ENCODE peak calls at places on chromosome X, in nine cellular contexts. One of them, this sample, is unnamed.

GRCh38 chrX:19625612-19626011 is 110.3 kb upstream of the MAP3K15 start:
- DNase-seq in A549: no peak
- DNase-seq in adipocyte: no peak
- DNase-seq in kidney: no peak
- DNase-seq in neural progenitor cell: no peak
- DNase-seq in BE2C: no peak
- DNase-seq in right cardiac atrium: no peak
- DNase-seq in fibroblast of lung: no peak
- DNase-seq in hepatocyte: no peak
- DNase-seq in this sample: peak; percentile 9

GRCh38 chrX:124346064-124346876 is at the start of gene SH2D1A:
- DNase-seq in fibroblast of lung: no peak
- DNase-seq in kidney: no peak
- DNase-seq in neural progenitor cell: no peak
- DNase-seq in right cardiac atrium: peak; percentile 33
- DNase-seq in hepatocyte: no peak
- DNase-seq in adipocyte: no peak
- DNase-seq in A549: no peak
- DNase-seq in BE2C: no peak
- DNase-seq in this sample: no peak

GRCh38 chrX:31219174-31219573 is 147.3 kb upstream of the FTHL17 start:
- DNase-seq in fibroblast of lung: no peak
- DNase-seq in neural progenitor cell: no peak
- DNase-seq in kidney: no peak
- DNase-seq in right cardiac atrium: no peak
- DNase-seq in hepatocyte: no peak
- DNase-seq in A549: no peak
- DNase-seq in BE2C: no peak
- DNase-seq in adipocyte: no peak
- DNase-seq in this sample: no peak

GRCh38 chrX:87663421-87663820 is 145.8 kb downstream of the KLHL4 start:
- DNase-seq in right cardiac atrium: no peak
- DNase-seq in neural progenitor cell: no peak
- DNase-seq in adipocyte: no peak
- DNase-seq in BE2C: no peak
- DNase-seq in hepatocyte: no peak
- DNase-seq in fibroblast of lung: no peak
- DNase-seq in A549: no peak
- DNase-seq in kidney: no peak
- DNase-seq in this sample: no peak

GRCh38 chrX:124045109-124045508 is 83.6 kb downstream of the STAG2 start:
- DNase-seq in fibroblast of lung: no peak
- DNase-seq in right cardiac atrium: no peak
- DNase-seq in BE2C: no peak
- DNase-seq in adipocyte: peak; percentile 13
- DNase-seq in neural progenitor cell: no peak
- DNase-seq in kidney: no peak
- DNase-seq in A549: no peak
- DNase-seq in hepatocyte: no peak
- DNase-seq in this sample: peak; percentile 21

GRCh38 chrX:39808471-39808917 is 289.3 kb downstream of the BCOR start:
- DNase-seq in kidney: peak; percentile 80
- DNase-seq in adipocyte: peak; percentile 64
- DNase-seq in BE2C: peak; percentile 19
- DNase-seq in right cardiac atrium: no peak
- DNase-seq in fibroblast of lung: peak; percentile 68
- DNase-seq in A549: no peak
- DNase-seq in neural progenitor cell: no peak
- DNase-seq in hepatocyte: peak; percentile 35
- DNase-seq in this sample: peak; percentile 70

GRCh38 chrX:31580726-31581125 is 508.9 kb upstream of the FTHL17 start:
- DNase-seq in BE2C: no peak
- DNase-seq in A549: no peak
- DNase-seq in adipocyte: peak; percentile 21
- DNase-seq in fibroblast of lung: peak; percentile 19
- DNase-seq in hepatocyte: no peak
- DNase-seq in neural progenitor cell: peak; percentile 4
- DNase-seq in right cardiac atrium: no peak
- DNase-seq in kidney: no peak
- DNase-seq in this sample: peak; percentile 44

GRCh38 chrX:19661977-19662376 is 146.7 kb upstream of the MAP3K15 start:
- DNase-seq in fibroblast of lung: peak; percentile 50
- DNase-seq in kidney: no peak
- DNase-seq in neural progenitor cell: no peak
- DNase-seq in adipocyte: no peak
- DNase-seq in right cardiac atrium: no peak
- DNase-seq in hepatocyte: no peak
- DNase-seq in BE2C: no peak
- DNase-seq in A549: no peak
- DNase-seq in this sample: peak; percentile 87

GRCh38 chrX:69396916-69397315 is 107.2 kb upstream of the NALF2 start:
- DNase-seq in kidney: no peak
- DNase-seq in adipocyte: no peak
- DNase-seq in hepatocyte: no peak
- DNase-seq in A549: no peak
- DNase-seq in neural progenitor cell: peak; percentile 91
- DNase-seq in right cardiac atrium: no peak
- DNase-seq in fibroblast of lung: no peak
- DNase-seq in BE2C: no peak
- DNase-seq in this sample: no peak

GRCh38 chrX:123590842-123591491 is 141.9 kb downstream of the THOC2 start:
- DNase-seq in right cardiac atrium: no peak
- DNase-seq in adipocyte: no peak
- DNase-seq in kidney: no peak
- DNase-seq in neural progenitor cell: no peak
- DNase-seq in A549: no peak
- DNase-seq in BE2C: no peak
- DNase-seq in fibroblast of lung: peak; percentile 1
- DNase-seq in hepatocyte: peak; percentile 8
- DNase-seq in this sample: peak; percentile 30

GRCh38 chrX:11261260-11261659 is 32.0 kb upstream of the AMELX start:
- DNase-seq in BE2C: no peak
- DNase-seq in hepatocyte: no peak
- DNase-seq in kidney: no peak
- DNase-seq in A549: no peak
- DNase-seq in fibroblast of lung: peak; percentile 66
- DNase-seq in right cardiac atrium: no peak
- DNase-seq in neural progenitor cell: no peak
- DNase-seq in adipocyte: peak; percentile 71
- DNase-seq in this sample: peak; percentile 76

GRCh38 chrX:20116087-20116574 is 576 bp downstream of the MAP7D2 start:
- DNase-seq in kidney: no peak
- DNase-seq in fibroblast of lung: no peak
- DNase-seq in BE2C: peak; percentile 13
- DNase-seq in adipocyte: no peak
- DNase-seq in right cardiac atrium: no peak
- DNase-seq in hepatocyte: no peak
- DNase-seq in A549: no peak
- DNase-seq in neural progenitor cell: peak; percentile 38
- DNase-seq in this sample: no peak

GRCh38 chrX:12819231-12819630 is 28.0 kb downstream of the PRPS2 start:
- DNase-seq in BE2C: no peak
- DNase-seq in adipocyte: no peak
- DNase-seq in kidney: no peak
- DNase-seq in A549: no peak
- DNase-seq in neural progenitor cell: no peak
- DNase-seq in right cardiac atrium: no peak
- DNase-seq in fibroblast of lung: no peak
- DNase-seq in hepatocyte: no peak
- DNase-seq in this sample: no peak

GRCh38 chrX:132591719-132592275 is 103.0 kb upstream of the MBNL3 start:
- DNase-seq in BE2C: peak; percentile 13
- DNase-seq in A549: no peak
- DNase-seq in adipocyte: no peak
- DNase-seq in right cardiac atrium: no peak
- DNase-seq in fibroblast of lung: no peak
- DNase-seq in kidney: no peak
- DNase-seq in hepatocyte: no peak
- DNase-seq in neural progenitor cell: no peak
- DNase-seq in this sample: no peak

GRCh38 chrX:24969812-24970211 is 46.0 kb downstream of the ARX start:
- DNase-seq in A549: no peak
- DNase-seq in adipocyte: no peak
- DNase-seq in hepatocyte: no peak
- DNase-seq in fibroblast of lung: no peak
- DNase-seq in BE2C: no peak
- DNase-seq in right cardiac atrium: no peak
- DNase-seq in neural progenitor cell: no peak
- DNase-seq in kidney: no peak
- DNase-seq in this sample: no peak

GRCh38 chrX:115177941-115178340 is 11.3 kb upstream of the RBMXL3 start:
- DNase-seq in adipocyte: no peak
- DNase-seq in BE2C: no peak
- DNase-seq in hepatocyte: peak; percentile 4
- DNase-seq in kidney: no peak
- DNase-seq in neural progenitor cell: no peak
- DNase-seq in fibroblast of lung: peak; percentile 15
- DNase-seq in right cardiac atrium: no peak
- DNase-seq in A549: no peak
- DNase-seq in this sample: peak; percentile 40

DNA sequence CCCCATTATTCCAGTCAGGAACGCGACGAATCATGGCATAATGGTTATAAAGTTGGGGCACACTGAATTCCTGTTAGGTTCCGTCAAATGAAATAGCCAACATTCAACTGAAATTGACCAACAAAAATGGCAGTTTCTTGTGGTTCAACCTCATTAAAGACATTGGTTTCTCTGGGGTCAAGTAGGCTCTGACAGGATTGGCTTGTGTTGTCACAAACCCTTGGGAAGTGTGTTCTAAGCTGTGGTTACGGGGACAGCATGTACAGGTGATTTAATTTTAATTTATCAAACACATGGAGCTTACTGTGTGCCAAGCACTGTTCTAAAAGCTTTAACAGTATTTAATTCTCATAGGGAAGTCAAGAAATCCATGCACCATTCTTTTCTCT is 751 bp downstream of the XK start:
- DNase-seq in right cardiac atrium: no peak
- DNase-seq in A549: no peak
- DNase-seq in hepatocyte: no peak
- DNase-seq in fibroblast of lung: no peak
- DNase-seq in neural progenitor cell: no peak
- DNase-seq in adipocyte: no peak
- DNase-seq in kidney: no peak
- DNase-seq in BE2C: no peak
- DNase-seq in this sample: no peak
- H3K4me3 ChIP-seq in right cardiac atrium: peak overlapping the region; percentile 49
- H3K4me3 ChIP-seq in A549: peak overlapping the region; percentile 54
- H3K4me3 ChIP-seq in hepatocyte: no peak overlapping the region
- H3K4me3 ChIP-seq in fibroblast of lung: no peak overlapping the region
- H3K4me3 ChIP-seq in neural progenitor cell: peak overlapping the region; percentile 36
- H3K4me3 ChIP-seq in adipocyte: peak overlapping the region; percentile 74
- H3K4me3 ChIP-seq in kidney: peak overlapping the region; percentile 42
- H3K4me3 ChIP-seq in BE2C: peak overlapping the region; percentile 47
- H3K4me3 ChIP-seq in this sample: no peak overlapping the region

GRCh38 chrX:102720237-102721168 is at the start of gene GPRASP3:
- DNase-seq in A549: peak; percentile 78
- DNase-seq in neural progenitor cell: peak; percentile 36
- DNase-seq in adipocyte: peak; percentile 79
- DNase-seq in BE2C: peak; percentile 79
- DNase-seq in kidney: peak; percentile 92
- DNase-seq in right cardiac atrium: peak; percentile 90
- DNase-seq in hepatocyte: peak; percentile 75
- DNase-seq in fibroblast of lung: peak; percentile 82
- DNase-seq in this sample: peak; percentile 67
- H3K4me3 ChIP-seq in A549: peak within 1 kb of the TSS; percentile 66
- H3K4me3 ChIP-seq in neural progenitor cell: no peak within 1 kb of the TSS
- H3K4me3 ChIP-seq in adipocyte: peak within 1 kb of the TSS; percentile 73
- H3K4me3 ChIP-seq in BE2C: peak within 1 kb of the TSS; percentile 72
- H3K4me3 ChIP-seq in kidney: peak within 1 kb of the TSS; percentile 95
- H3K4me3 ChIP-seq in right cardiac atrium: peak within 1 kb of the TSS; percentile 46
- H3K4me3 ChIP-seq in hepatocyte: peak within 1 kb of the TSS; percentile 29
- H3K4me3 ChIP-seq in fibroblast of lung: peak within 1 kb of the TSS; percentile 62
- H3K4me3 ChIP-seq in this sample: peak within 1 kb of the TSS; percentile 59

GRCh38 chrX:41686788-41687187 is 2.0 kb upstream of the GPR34 start:
- DNase-seq in fibroblast of lung: no peak
- DNase-seq in neural progenitor cell: no peak
- DNase-seq in kidney: no peak
- DNase-seq in hepatocyte: no peak
- DNase-seq in adipocyte: no peak
- DNase-seq in A549: no peak
- DNase-seq in BE2C: no peak
- DNase-seq in right cardiac atrium: no peak
- DNase-seq in this sample: no peak

GRCh38 chrX:41688154-41688553 is 619 bp upstream of the GPR34 start:
- DNase-seq in fibroblast of lung: no peak
- DNase-seq in hepatocyte: no peak
- DNase-seq in BE2C: no peak
- DNase-seq in A549: no peak
- DNase-seq in right cardiac atrium: no peak
- DNase-seq in neural progenitor cell: no peak
- DNase-seq in adipocyte: no peak
- DNase-seq in kidney: no peak
- DNase-seq in this sample: no peak

GRCh38 chrX:41692162-41692749 is 3.5 kb downstream of the GPR34 start:
- DNase-seq in kidney: no peak
- DNase-seq in adipocyte: peak; percentile 30
- DNase-seq in BE2C: no peak
- DNase-seq in hepatocyte: no peak
- DNase-seq in neural progenitor cell: no peak
- DNase-seq in right cardiac atrium: no peak
- DNase-seq in A549: no peak
- DNase-seq in fibroblast of lung: peak; percentile 22
- DNase-seq in this sample: peak; percentile 84

GRCh38 chrX:41689711-41690110 is 938 bp downstream of the GPR34 start:
- DNase-seq in hepatocyte: no peak
- DNase-seq in kidney: no peak
- DNase-seq in fibroblast of lung: no peak
- DNase-seq in adipocyte: no peak
- DNase-seq in BE2C: no peak
- DNase-seq in right cardiac atrium: no peak
- DNase-seq in A549: no peak
- DNase-seq in neural progenitor cell: no peak
- DNase-seq in this sample: peak; percentile 18

GRCh38 chrX:41688835-41689234 is at the start of gene GPR34:
- DNase-seq in adipocyte: no peak
- DNase-seq in neural progenitor cell: no peak
- DNase-seq in BE2C: no peak
- DNase-seq in kidney: no peak
- DNase-seq in hepatocyte: no peak
- DNase-seq in fibroblast of lung: no peak
- DNase-seq in A549: no peak
- DNase-seq in right cardiac atrium: no peak
- DNase-seq in this sample: no peak
- H3K4me3 ChIP-seq in adipocyte: no peak within 1 kb of the TSS
- H3K4me3 ChIP-seq in neural progenitor cell: no peak within 1 kb of the TSS
- H3K4me3 ChIP-seq in BE2C: no peak within 1 kb of the TSS
- H3K4me3 ChIP-seq in kidney: no peak within 1 kb of the TSS
- H3K4me3 ChIP-seq in hepatocyte: no peak within 1 kb of the TSS
- H3K4me3 ChIP-seq in fibroblast of lung: no peak within 1 kb of the TSS
- H3K4me3 ChIP-seq in A549: no peak within 1 kb of the TSS
- H3K4me3 ChIP-seq in right cardiac atrium: no peak within 1 kb of the TSS
- H3K4me3 ChIP-seq in this sample: no peak within 1 kb of the TSS

DNA sequence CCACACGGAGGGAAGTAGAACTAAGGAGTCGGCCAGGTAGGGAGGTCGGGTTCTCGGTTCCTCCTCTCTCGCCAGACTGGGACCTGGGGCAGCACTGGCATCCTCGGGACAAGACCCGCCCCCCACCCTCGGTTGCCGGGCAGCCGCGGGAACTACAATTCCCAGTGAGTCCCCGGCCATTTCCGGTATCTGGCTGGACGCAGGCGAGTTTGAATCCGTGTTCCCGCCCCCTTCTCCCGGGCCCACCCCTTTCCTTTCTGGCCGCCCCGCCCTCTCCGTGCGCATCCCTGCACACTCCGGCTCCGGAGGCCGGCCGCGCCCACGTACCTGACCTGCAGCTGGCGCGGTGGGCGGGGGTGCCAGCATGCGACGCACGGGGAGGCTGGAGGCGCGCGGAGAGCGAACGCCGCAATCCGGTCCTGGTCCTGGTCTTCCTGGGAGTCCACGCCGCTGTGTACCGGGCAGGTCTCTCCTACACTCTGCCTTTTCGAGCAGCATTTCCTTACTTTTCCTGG is 10.2 kb upstream of the DLG3 start:
- DNase-seq in BE2C: peak; percentile 89
- DNase-seq in kidney: peak; percentile 94
- DNase-seq in A549: peak; percentile 93
- DNase-seq in adipocyte: peak; percentile 84
- DNase-seq in right cardiac atrium: peak; percentile 94
- DNase-seq in hepatocyte: peak; percentile 89
- DNase-seq in fibroblast of lung: peak; percentile 73
- DNase-seq in neural progenitor cell: peak; percentile 92
- DNase-seq in this sample: peak; percentile 69
- H3K4me3 ChIP-seq in BE2C: peak overlapping the region; percentile 79
- H3K4me3 ChIP-seq in kidney: peak overlapping the region; percentile 84
- H3K4me3 ChIP-seq in A549: peak overlapping the region; percentile 72
- H3K4me3 ChIP-seq in adipocyte: peak overlapping the region; percentile 85
- H3K4me3 ChIP-seq in right cardiac atrium: peak overlapping the region; percentile 53
- H3K4me3 ChIP-seq in hepatocyte: peak overlapping the region; percentile 72
- H3K4me3 ChIP-seq in fibroblast of lung: peak overlapping the region; percentile 67
- H3K4me3 ChIP-seq in neural progenitor cell: peak overlapping the region; percentile 61
- H3K4me3 ChIP-seq in this sample: peak overlapping the region; percentile 76

This sample was measured in fibroblast of mammary gland.